ENCODE peak calls at places on chromosomes 16 and 17, in five cellular contexts. W, V, Z, B and C are unnamed samples.

GRCh38 chr17:40309938-40310510 is 1.0 kb downstream of the RARA start:
- DNase-seq in W (no peak), V (no peak), Z (no peak), B (no peak), C (no peak)

GRCh38 chr17:40121191-40121885 is 433 bp upstream of the MSL1 start:
- DNase-seq in W (no peak), V (no peak), Z (peak), B (no peak), C (no peak)

GRCh38 chr17:39801055-39801454 is 63.1 kb downstream of the IKZF3 start:
- DNase-seq in W (no peak), V (no peak), Z (no peak), B (no peak), C (no peak)

GRCh38 chr16:11668590-11669379 is 530 bp downstream of the SNN start:
- DNase-seq in W (no peak), V (no peak), Z (no peak), B (no peak), C (no peak)

GRCh38 chr16:24853169-24853824 is 7.5 kb downstream of the SLC5A11 start:
- DNase-seq in W (no peak), V (no peak), Z (no peak), B (no peak), C (no peak)

GRCh38 chr17:82216301-82217119 is 3.9 kb upstream of the CCDC57 start:
- DNase-seq in W (no peak), V (no peak), Z (no peak), B (no peak), C (no peak)

GRCh38 chr17:40612510-40613244 is 34.9 kb downstream of the SMARCE1 start:
- DNase-seq in W (no peak), V (no peak), Z (no peak), B (no peak), C (peak)

GRCh38 chr16:66693088-66693487 is 3.5 kb downstream of the CMTM4 start:
- DNase-seq in W (no peak), V (no peak), Z (no peak), B (no peak), C (no peak)

GRCh38 chr17:65078441-65079160 is 22.1 kb upstream of the GNA13 start:
- DNase-seq in W (no peak), V (peak), Z (no peak), B (no peak), C (no peak)

GRCh38 chr16:55559933-55560516 is 6.5 kb upstream of the CAPNS2 start:
- DNase-seq in W (no peak), V (no peak), Z (no peak), B (no peak), C (no peak)

GRCh38 chr17:10756604-10757003 is 26.8 kb upstream of the TMEM220 start:
- DNase-seq in W (no peak), V (no peak), Z (no peak), B (no peak), C (no peak)

GRCh38 chr16:83925957-83926725 is 26.9 kb upstream of the OSGIN1 start:
- DNase-seq in W (no peak), V (no peak), Z (no peak), B (no peak), C (no peak)

GRCh38 chr17:68768804-68769203 is 167.6 kb upstream of the FAM20A start:
- DNase-seq in W (no peak), V (no peak), Z (no peak), B (no peak), C (no peak)

GRCh38 chr16:17343028-17343427 is 127.7 kb downstream of the XYLT1 start:
- DNase-seq in W (no peak), V (no peak), Z (no peak), B (peak), C (no peak)

GRCh38 chr16:65268331-65268730 is 146.5 kb upstream of the CDH11 start:
- DNase-seq in W (no peak), V (peak), Z (no peak), B (no peak), C (no peak)

GRCh38 chr17:266219-266618 is 84.8 kb upstream of the DOC2B start:
- DNase-seq in W (no peak), V (no peak), Z (no peak), B (no peak), C (no peak)

GRCh38 chr17:73538445-73538844 is 105.8 kb downstream of the SDK2 start:
- DNase-seq in W (no peak), V (no peak), Z (no peak), B (no peak), C (no peak)

GRCh38 chr17:68080411-68081150 is 45.0 kb downstream of the KPNA2 start:
- DNase-seq in W (no peak), V (no peak), Z (no peak), B (no peak), C (no peak)

GRCh38 chr17:78378225-78379133 is at the start of gene PGS1:
- DNase-seq in W (no peak), V (peak), Z (peak), B (peak), C (peak)